ENCODE peak calls at places on chromosomes 2 and 18, in five cellular contexts. W is tibial artery; E is stimulated activated CD4-positive, alpha-beta T cell treated with anti-CD3 and anti-CD28 coated beads, Interleukin-15, amount 100 ng/mL, for 1 hour; Y is left ventricle myocardium inferior; X is neuronal stem cell. S is an unnamed sample.

GRCh38 chr18:9950289-9951016 is 36.6 kb downstream of the VAPA start:
- DNase-seq in Y (no peak), W (no peak), X (no peak), E (no peak), S (no peak)

GRCh38 chr2:111702119-111702808 is 181.7 kb downstream of the ANAPC1 start:
- DNase-seq in Y (no peak), X (peak), W (no peak), E (peak), S (no peak)

GRCh38 chr2:234705108-234705507 is 208.2 kb upstream of the ARL4C start:
- DNase-seq in Y (no peak), X (no peak), E (no peak), W (no peak), S (no peak)

GRCh38 chr2:17543848-17544645 is 3.6 kb downstream of the VSNL1 start:
- DNase-seq in W (no peak), E (no peak), Y (no peak), X (no peak), S (peak)

GRCh38 chr2:68925298-68925885 is 27.3 kb downstream of the GKN2 start:
- DNase-seq in W (no peak), Y (no peak), X (peak), E (no peak), S (no peak)

GRCh38 chr2:84959045-84959493 is 11.9 kb upstream of the KCMF1 start:
- DNase-seq in E (no peak), W (peak), X (no peak), Y (no peak), S (no peak)

GRCh38 chr2:8229546-8229986 is 452.3 kb upstream of the ID2 start:
- DNase-seq in W (peak), X (no peak), Y (peak), E (peak), S (no peak)

GRCh38 chr18:2002178-2002577 is 569.1 kb downstream of the METTL4 start:
- DNase-seq in W (no peak), Y (no peak), X (peak), E (no peak), S (no peak)

GRCh38 chr2:73716518-73717250 is 20.5 kb downstream of the TPRKB start:
- DNase-seq in W (no peak), Y (no peak), E (no peak), X (no peak), S (no peak)

GRCh38 chr2:236607471-236608307 is 38.1 kb downstream of the ACKR3 start:
- DNase-seq in E (no peak), Y (no peak), W (no peak), X (no peak), S (no peak)